ENCODE peak calls at places on chromosomes 3 and 15, in four cellular contexts. L, P, E and R are unnamed samples.

GRCh38 chr3:188335656-188336055 is 181.7 kb downstream of the LPP start:
- DNase-seq in P (no peak), E (no peak), L (no peak), R (no peak)

GRCh38 chr3:152719264-152719663 is 115.7 kb upstream of the P2RY1 start:
- DNase-seq in P (no peak), E (no peak), L (no peak), R (no peak)

GRCh38 chr15:67783303-67783702 is 42.0 kb upstream of the SKOR1 start:
- DNase-seq in P (peak; percentile 87), E (no peak), L (no peak), R (no peak)

GRCh38 chr15:79673416-79674123 is 223.2 kb downstream of the MTHFS start:
- DNase-seq in E (no peak), L (no peak), P (peak; percentile 57), R (no peak)

GRCh38 chr3:180870008-180870733 is 42.3 kb upstream of the FXR1 start:
- DNase-seq in L (peak; percentile 29), P (no peak), E (no peak), R (peak; percentile 13)

GRCh38 chr3:136350132-136350531 is 100.0 kb downstream of the PCCB start:
- DNase-seq in P (no peak), E (no peak), L (no peak), R (no peak)

GRCh38 chr3:121018917-121019321 is 110.9 kb downstream of the STXBP5L start:
- DNase-seq in P (no peak), L (no peak), E (no peak), R (no peak)

GRCh38 chr3:26621176-26621575 is 1.4 kb upstream of the LRRC3B start:
- DNase-seq in E (no peak), P (no peak), L (no peak), R (no peak)

GRCh38 chr3:168165390-168166269 is 69.9 kb upstream of the GOLIM4 start:
- DNase-seq in E (peak; percentile 73), P (peak; percentile 47), L (no peak), R (peak; percentile 51)

GRCh38 chr15:25772500-25772899 is 90.6 kb downstream of the ATP10A start:
- DNase-seq in P (no peak), E (peak; percentile 70), L (no peak), R (no peak)

GRCh38 chr15:25767356-25768151 is 95.6 kb downstream of the ATP10A start:
- DNase-seq in L (no peak), P (no peak), E (no peak), R (no peak)

GRCh38 chr15:25768271-25768670 is 94.9 kb downstream of the ATP10A start:
- DNase-seq in L (no peak), E (no peak), P (no peak), R (no peak)

GRCh38 chr15:25770618-25771369 is 92.3 kb downstream of the ATP10A start:
- DNase-seq in L (no peak), P (no peak), E (no peak), R (no peak)

DNA sequence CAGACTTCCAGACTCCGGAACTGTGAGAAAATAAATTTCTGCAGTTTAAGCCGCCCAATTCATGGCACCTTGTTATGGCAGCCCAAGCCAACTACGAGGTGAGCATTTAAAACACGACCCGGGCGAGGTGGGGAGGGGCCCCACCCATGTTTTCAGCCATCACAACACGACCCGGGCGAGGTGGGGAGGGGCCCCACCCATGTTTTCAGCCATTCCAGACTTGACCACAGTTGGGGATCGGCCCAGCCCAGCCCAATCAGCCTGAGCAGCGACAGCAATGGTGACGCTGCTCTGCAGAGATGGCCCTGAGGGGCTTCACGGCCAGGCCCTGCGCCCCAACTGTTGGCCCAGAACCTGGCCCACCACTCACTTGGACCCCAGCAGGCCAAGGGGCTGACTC is 93.1 kb downstream of the ATP10A start:
- DNase-seq in L (no peak), E (no peak), P (no peak), R (no peak)
- TF ChIP-seq BRCA1 in L (no peak), E (no peak), P (no peak), R (no peak)

DNA sequence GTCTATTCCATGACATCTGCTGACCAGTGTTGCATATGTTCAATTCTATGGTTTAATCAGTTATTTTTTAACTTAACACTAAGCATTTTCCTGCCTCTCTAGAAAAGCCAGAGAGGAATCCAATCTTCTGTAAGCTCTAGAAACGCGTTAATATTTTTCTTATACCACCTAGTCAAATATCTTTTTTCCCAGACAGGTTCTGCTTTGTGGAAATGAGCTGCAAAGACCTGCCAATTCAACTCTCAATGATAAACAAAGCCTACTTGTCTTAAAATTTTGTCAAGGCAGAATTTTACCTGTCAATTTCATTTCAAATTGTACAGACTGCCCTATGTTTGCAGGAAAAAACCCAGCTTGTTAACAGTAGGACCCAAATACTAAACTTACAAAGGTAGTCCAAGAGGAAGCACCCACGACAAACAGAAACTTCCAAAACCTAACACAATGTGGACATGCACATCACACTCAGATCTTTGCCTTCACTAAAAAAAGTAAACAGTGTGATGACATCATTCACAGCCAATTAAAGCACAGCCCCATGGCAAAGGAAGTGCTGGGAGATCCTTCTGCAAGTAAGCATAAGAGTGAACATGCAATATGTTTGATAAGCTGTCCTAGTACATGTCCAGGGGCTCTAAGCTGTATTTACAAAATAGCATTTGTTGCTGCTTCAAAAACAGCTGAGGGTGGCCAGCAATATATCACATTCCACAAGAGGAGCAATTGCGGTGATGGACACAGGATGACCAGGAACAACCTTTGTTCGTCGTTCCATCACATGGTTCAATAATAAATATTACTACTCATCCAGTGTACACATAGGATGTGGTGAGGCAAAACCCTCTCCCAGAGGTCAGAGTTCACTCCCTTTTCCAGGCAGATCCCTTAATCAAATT is 139.4 kb upstream of the TSC22D2 start:
- DNase-seq in E (peak; percentile 55), L (no peak), P (no peak), R (no peak)
- TF ChIP-seq BRCA1 in E (no peak), L (no peak), P (no peak), R (no peak)

GRCh38 chr3:59535791-59536221 is 486.0 kb upstream of the CFAP20DC start:
- DNase-seq in L (no peak), P (no peak), E (no peak), R (no peak)
- TF ChIP-seq BRCA1 in L (no peak), P (no peak), E (no peak), R (no peak)

GRCh38 chr3:126402178-126402577 is 7.5 kb downstream of the CFAP100 start:
- DNase-seq in L (no peak), P (no peak), E (no peak), R (no peak)

GRCh38 chr3:126402666-126403302 is 8.1 kb downstream of the CFAP100 start:
- DNase-seq in E (no peak), P (no peak), L (no peak), R (no peak)

GRCh38 chr3:126399348-126399730 is 4.6 kb downstream of the CFAP100 start:
- DNase-seq in P (peak; percentile 64), E (no peak), L (no peak), R (no peak)

GRCh38 chr3:126399756-126400155 is 5.0 kb downstream of the CFAP100 start:
- DNase-seq in P (no peak), L (no peak), E (no peak), R (no peak)

DNA sequence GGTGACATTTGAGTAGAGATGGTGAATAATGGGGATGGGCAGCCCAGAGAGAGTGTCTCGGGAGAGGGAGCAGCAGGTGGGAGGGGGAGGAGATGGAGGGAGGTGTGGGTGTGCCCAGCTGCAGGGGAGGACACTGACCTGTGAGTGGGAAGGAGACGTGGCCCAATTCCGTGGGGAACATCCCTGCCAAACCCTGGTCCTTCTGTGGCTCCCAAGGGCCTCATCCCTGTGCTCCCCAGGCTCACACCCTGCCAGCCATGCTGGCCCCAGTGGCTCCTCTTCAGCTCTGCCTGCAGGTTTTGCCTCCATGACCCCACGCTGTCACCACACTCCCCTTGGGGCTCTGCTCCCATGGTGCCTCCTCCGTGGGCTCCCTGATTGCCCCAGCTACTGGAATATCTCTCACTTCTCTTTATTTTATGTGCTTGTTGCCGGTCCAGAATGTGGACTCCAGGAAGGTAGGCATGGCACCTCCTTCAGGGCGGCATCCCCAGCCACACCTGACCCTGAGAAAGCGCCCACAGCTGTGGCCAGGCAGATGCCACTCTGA is 7.0 kb downstream of the CFAP100 start:
- DNase-seq in L (no peak), P (no peak), E (no peak), R (no peak)
- TF ChIP-seq BRCA1 in L (no peak), P (no peak), E (no peak), R (no peak)

DNA sequence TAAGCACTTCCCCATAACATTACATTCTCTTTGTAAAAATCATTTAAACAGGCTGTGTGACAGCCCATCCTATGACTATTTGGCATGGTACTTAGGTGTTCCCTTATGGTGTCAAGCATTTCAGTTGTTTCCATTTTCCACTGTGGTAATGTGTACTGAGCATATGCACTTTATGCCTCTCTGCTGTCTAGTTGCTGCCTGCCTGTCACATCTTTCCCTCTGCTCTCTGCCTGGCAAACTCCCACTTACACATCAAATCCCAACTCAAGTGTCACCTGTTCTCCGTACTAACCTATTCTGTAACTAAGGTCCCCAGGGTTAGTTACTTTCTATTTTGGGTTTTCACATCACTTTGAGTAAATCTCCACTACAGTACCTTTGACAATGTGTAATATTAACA is 84.4 kb upstream of the STRIT1 start:
- DNase-seq in P (no peak), E (no peak), L (no peak), R (no peak)
- TF ChIP-seq BRCA1 in P (no peak), E (no peak), L (no peak), R (no peak)

DNA sequence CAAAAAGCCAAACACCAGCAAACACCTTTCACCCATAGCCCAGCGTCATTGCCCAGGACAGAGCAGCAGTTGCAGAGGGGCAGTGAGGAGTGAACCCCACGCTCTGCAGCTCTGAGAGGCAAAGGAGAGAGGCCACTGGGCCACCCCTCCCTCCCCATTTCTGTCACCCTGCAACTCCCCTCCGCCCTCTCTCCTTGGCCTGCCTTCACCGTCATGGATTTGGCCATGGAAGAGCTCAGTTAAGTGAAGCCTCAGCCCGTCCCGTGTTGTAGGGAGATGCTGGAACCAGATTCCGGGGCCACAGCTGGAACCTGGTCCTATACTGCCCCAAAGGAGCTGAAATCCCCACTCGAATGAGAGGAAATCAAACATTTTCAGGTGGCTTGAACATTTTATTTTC is 21.9 kb downstream of the MRAS start:
- DNase-seq in E (no peak), L (no peak), P (no peak), R (no peak)
- TF ChIP-seq BRCA1 in E (no peak), L (no peak), P (no peak), R (no peak)

DNA sequence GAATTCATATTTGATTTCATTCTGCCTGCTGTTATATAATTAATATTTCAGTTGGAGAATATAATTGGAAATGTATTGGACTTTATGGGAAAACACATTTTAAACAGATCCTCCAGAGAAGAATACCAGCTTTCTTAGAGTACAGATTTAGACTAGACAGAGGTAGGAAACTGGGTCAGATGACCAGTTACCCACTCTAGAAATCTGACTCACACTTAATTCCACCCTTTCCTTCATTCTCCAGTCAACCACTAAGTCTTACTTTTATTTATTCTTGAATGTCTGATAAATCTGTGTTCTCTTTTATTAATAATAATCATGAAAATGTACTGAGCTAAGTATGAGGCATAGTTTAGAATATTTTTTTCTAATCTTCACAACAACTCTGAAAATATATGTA is 110.7 kb downstream of the LRRC49 start:
- DNase-seq in P (no peak), E (no peak), L (no peak), R (no peak)
- TF ChIP-seq BRCA1 in P (no peak), E (no peak), L (no peak), R (no peak)

GRCh38 chr3:141629950-141630349 is 108.1 kb upstream of the RNF7 start:
- DNase-seq in E (no peak), P (no peak), L (no peak), R (peak; percentile 43)
- TF ChIP-seq BRCA1 in E (no peak), P (no peak), L (no peak), R (no peak)